ENCODE peak calls at places on chromosomes 13 and 19, in five cellular contexts. One of them, this sample, is unnamed.

GRCh38 chr13:30125422-30126073 is 181.8 kb downstream of the KATNAL1 start:
- DNase-seq in GM12878: no peak
- DNase-seq in NT2/D1: no peak
- DNase-seq in HEK293T: no peak
- DNase-seq in H1: no peak
- DNase-seq in this sample: peak

GRCh38 chr19:48881741-48882657 is 9.8 kb downstream of the PPP1R15A start:
- DNase-seq in GM12878: no peak
- DNase-seq in NT2/D1: no peak
- DNase-seq in HEK293T: peak
- DNase-seq in H1: peak
- DNase-seq in this sample: no peak

GRCh38 chr13:44278164-44278563 is 95.5 kb upstream of the SERP2 start:
- DNase-seq in GM12878: no peak
- DNase-seq in NT2/D1: no peak
- DNase-seq in HEK293T: no peak
- DNase-seq in H1: no peak
- DNase-seq in this sample: no peak

GRCh38 chr19:18599485-18599884 is 7.1 kb downstream of the CRLF1 start:
- DNase-seq in GM12878: no peak
- DNase-seq in NT2/D1: no peak
- DNase-seq in HEK293T: peak
- DNase-seq in H1: no peak
- DNase-seq in this sample: no peak

GRCh38 chr19:42122691-42123607 is 9.3 kb downstream of the POU2F2 start:
- DNase-seq in GM12878: peak
- DNase-seq in NT2/D1: no peak
- DNase-seq in HEK293T: no peak
- DNase-seq in H1: no peak
- DNase-seq in this sample: no peak

GRCh38 chr19:16449330-16449961 is 22.3 kb downstream of the EPS15L1 start:
- DNase-seq in GM12878: peak
- DNase-seq in NT2/D1: no peak
- DNase-seq in HEK293T: no peak
- DNase-seq in H1: no peak
- DNase-seq in this sample: no peak

GRCh38 chr13:36819811-36820140 is 754 bp downstream of the RFXAP start:
- DNase-seq in GM12878: no peak
- DNase-seq in NT2/D1: no peak
- DNase-seq in HEK293T: peak
- DNase-seq in H1: no peak
- DNase-seq in this sample: no peak

GRCh38 chr13:45352031-45352430 is 11.0 kb upstream of the TPT1 start:
- DNase-seq in GM12878: no peak
- DNase-seq in NT2/D1: no peak
- DNase-seq in HEK293T: no peak
- DNase-seq in H1: no peak
- DNase-seq in this sample: no peak

GRCh38 chr13:72168126-72168525 is 301.1 kb upstream of the DACH1 start:
- DNase-seq in GM12878: no peak
- DNase-seq in NT2/D1: no peak
- DNase-seq in HEK293T: no peak
- DNase-seq in H1: no peak
- DNase-seq in this sample: no peak

GRCh38 chr13:72745260-72745659 is 17.5 kb downstream of the BORA start:
- DNase-seq in GM12878: no peak
- DNase-seq in NT2/D1: no peak
- DNase-seq in HEK293T: no peak
- DNase-seq in H1: no peak
- DNase-seq in this sample: no peak

GRCh38 chr19:14354445-14354844 is 26.8 kb upstream of the ADGRE5 start:
- DNase-seq in GM12878: no peak
- DNase-seq in NT2/D1: no peak
- DNase-seq in HEK293T: peak
- DNase-seq in H1: no peak
- DNase-seq in this sample: no peak
- TF ChIP-seq SUZ12 in GM12878: no peak
- TF ChIP-seq SUZ12 in NT2/D1: no peak
- TF ChIP-seq SUZ12 in HEK293T: no peak
- TF ChIP-seq SUZ12 in H1: no peak
- TF ChIP-seq SUZ12 in this sample: no peak

DNA sequence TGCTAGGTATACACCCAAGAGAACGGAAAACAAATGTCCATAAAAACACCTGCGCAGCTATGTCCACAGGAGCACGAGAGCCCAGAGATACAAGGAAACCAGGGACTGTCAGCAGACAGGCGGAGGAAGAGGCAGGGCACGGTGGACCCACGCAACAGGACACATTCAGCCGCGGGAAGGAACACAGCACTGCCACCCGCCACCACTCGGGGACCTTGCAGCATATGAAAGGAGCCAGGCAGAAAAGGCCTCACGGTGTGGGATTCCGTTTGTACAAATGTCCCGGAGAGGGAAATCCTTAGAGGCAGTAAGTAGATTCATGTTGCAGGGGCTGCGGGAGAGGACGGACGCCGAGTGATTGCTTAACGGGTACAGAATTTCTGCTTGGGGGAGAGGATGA is 7.8 kb downstream of the HSPBP1 start:
- DNase-seq in GM12878: no peak
- DNase-seq in NT2/D1: no peak
- DNase-seq in HEK293T: no peak
- DNase-seq in H1: no peak
- DNase-seq in this sample: no peak
- TF ChIP-seq SUZ12 in GM12878: no peak
- TF ChIP-seq SUZ12 in NT2/D1: no peak
- TF ChIP-seq SUZ12 in HEK293T: no peak
- TF ChIP-seq SUZ12 in H1: no peak
- TF ChIP-seq SUZ12 in this sample: no peak

GRCh38 chr13:39217471-39217870 is 179.2 kb downstream of the NHLRC3 start:
- DNase-seq in GM12878: no peak
- DNase-seq in NT2/D1: no peak
- DNase-seq in HEK293T: no peak
- DNase-seq in H1: no peak
- DNase-seq in this sample: no peak
- TF ChIP-seq SUZ12 in GM12878: no peak
- TF ChIP-seq SUZ12 in NT2/D1: no peak
- TF ChIP-seq SUZ12 in HEK293T: no peak
- TF ChIP-seq SUZ12 in H1: no peak
- TF ChIP-seq SUZ12 in this sample: no peak

GRCh38 chr19:58181902-58182576 is 822 bp upstream of the ZNF274 start:
- DNase-seq in GM12878: no peak
- DNase-seq in NT2/D1: no peak
- DNase-seq in HEK293T: peak
- DNase-seq in H1: no peak
- DNase-seq in this sample: peak

GRCh38 chr19:58183822-58184215 is 958 bp downstream of the ZNF274 start:
- DNase-seq in GM12878: no peak
- DNase-seq in NT2/D1: no peak
- DNase-seq in HEK293T: no peak
- DNase-seq in H1: no peak
- DNase-seq in this sample: no peak

GRCh38 chr19:58182989-58183821 is at the start of gene ZNF274:
- DNase-seq in GM12878: peak
- DNase-seq in NT2/D1: peak
- DNase-seq in HEK293T: peak
- DNase-seq in H1: peak
- DNase-seq in this sample: peak

DNA sequence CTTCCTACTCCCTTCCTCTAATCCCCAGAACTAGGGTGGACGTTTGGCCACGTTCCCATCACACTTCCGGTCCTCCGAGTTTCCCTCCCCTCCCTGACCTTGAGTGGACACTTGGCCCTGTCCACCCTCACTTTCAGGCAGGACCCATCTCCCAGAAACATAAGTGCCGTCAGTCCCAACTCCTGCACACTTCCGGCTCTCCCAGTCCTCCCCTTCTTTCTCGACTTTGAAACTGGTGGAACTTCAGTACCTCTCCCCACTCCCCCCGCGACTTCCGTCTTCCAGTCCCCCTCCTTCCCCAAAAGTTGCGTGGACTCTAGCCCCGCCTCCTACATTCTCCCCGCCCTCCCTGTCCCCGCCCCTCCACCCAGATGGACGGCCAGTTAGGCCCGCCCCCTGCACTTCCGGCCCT is 278 bp upstream of the ZNF274 start:
- DNase-seq in GM12878: no peak
- DNase-seq in NT2/D1: no peak
- DNase-seq in HEK293T: peak
- DNase-seq in H1: no peak
- DNase-seq in this sample: no peak
- TF ChIP-seq SUZ12 in GM12878: no peak
- TF ChIP-seq SUZ12 in NT2/D1: no peak
- TF ChIP-seq SUZ12 in HEK293T: no peak
- TF ChIP-seq SUZ12 in H1: no peak
- TF ChIP-seq SUZ12 in this sample: no peak

GRCh38 chr13:40432018-40432978 is 234.1 kb downstream of the FOXO1 start:
- DNase-seq in GM12878: peak
- DNase-seq in NT2/D1: no peak
- DNase-seq in HEK293T: no peak
- DNase-seq in H1: no peak
- DNase-seq in this sample: no peak
- TF ChIP-seq SUZ12 in GM12878: no peak
- TF ChIP-seq SUZ12 in NT2/D1: no peak
- TF ChIP-seq SUZ12 in HEK293T: no peak
- TF ChIP-seq SUZ12 in H1: no peak
- TF ChIP-seq SUZ12 in this sample: no peak